ENCODE peak calls at places on chromosomes 6 and 20, in seven cellular contexts. One of them, this sample, is unnamed.

GRCh38 chr6:9507136-9507895 is 907.6 kb downstream of the TFAP2A start:
- DNase-seq in HFFc6: no peak
- DNase-seq in fibroblast of mammary gland: no peak
- DNase-seq in coronary artery: no peak
- DNase-seq in right lobe of liver: no peak
- DNase-seq in left lung: no peak
- DNase-seq in heart left ventricle: no peak
- DNase-seq in this sample: no peak

GRCh38 chr6:129546702-129547101 is 163.3 kb downstream of the ARHGAP18 start:
- DNase-seq in left lung: no peak
- DNase-seq in HFFc6: no peak
- DNase-seq in heart left ventricle: no peak
- DNase-seq in fibroblast of mammary gland: no peak
- DNase-seq in coronary artery: no peak
- DNase-seq in right lobe of liver: no peak
- DNase-seq in this sample: no peak

GRCh38 chr6:31476515-31477139 is 21.3 kb upstream of the MICB start:
- DNase-seq in HFFc6: no peak
- DNase-seq in heart left ventricle: no peak
- DNase-seq in coronary artery: no peak
- DNase-seq in right lobe of liver: no peak
- DNase-seq in left lung: no peak
- DNase-seq in fibroblast of mammary gland: no peak
- DNase-seq in this sample: no peak

GRCh38 chr20:32474967-32475819 is 109.9 kb downstream of the NOL4L start:
- DNase-seq in heart left ventricle: peak
- DNase-seq in HFFc6: peak
- DNase-seq in right lobe of liver: peak
- DNase-seq in coronary artery: peak
- DNase-seq in fibroblast of mammary gland: peak
- DNase-seq in left lung: peak
- DNase-seq in this sample: peak

GRCh38 chr6:14089224-14089623 is 28.3 kb upstream of the CD83 start:
- DNase-seq in left lung: no peak
- DNase-seq in coronary artery: no peak
- DNase-seq in HFFc6: no peak
- DNase-seq in fibroblast of mammary gland: no peak
- DNase-seq in right lobe of liver: no peak
- DNase-seq in heart left ventricle: no peak
- DNase-seq in this sample: no peak

GRCh38 chr6:52360028-52360427 is 1.9 kb upstream of the PAQR8 start:
- DNase-seq in HFFc6: no peak
- DNase-seq in left lung: no peak
- DNase-seq in heart left ventricle: no peak
- DNase-seq in right lobe of liver: no peak
- DNase-seq in coronary artery: no peak
- DNase-seq in fibroblast of mammary gland: no peak
- DNase-seq in this sample: no peak

GRCh38 chr6:2231438-2231837 is 14.0 kb downstream of the GMDS start:
- DNase-seq in HFFc6: no peak
- DNase-seq in left lung: no peak
- DNase-seq in coronary artery: no peak
- DNase-seq in right lobe of liver: no peak
- DNase-seq in heart left ventricle: no peak
- DNase-seq in fibroblast of mammary gland: peak
- DNase-seq in this sample: no peak

GRCh38 chr6:45278367-45278766 is 49.8 kb upstream of the RUNX2 start:
- DNase-seq in fibroblast of mammary gland: peak
- DNase-seq in coronary artery: no peak
- DNase-seq in HFFc6: no peak
- DNase-seq in heart left ventricle: no peak
- DNase-seq in right lobe of liver: no peak
- DNase-seq in left lung: no peak
- DNase-seq in this sample: no peak

GRCh38 chr6:13916230-13916944 is 8.4 kb upstream of the RNF182 start:
- DNase-seq in coronary artery: no peak
- DNase-seq in fibroblast of mammary gland: peak
- DNase-seq in left lung: no peak
- DNase-seq in heart left ventricle: no peak
- DNase-seq in HFFc6: peak
- DNase-seq in right lobe of liver: no peak
- DNase-seq in this sample: no peak

GRCh38 chr6:50270427-50270826 is 220.7 kb upstream of the DEFB112 start:
- DNase-seq in heart left ventricle: no peak
- DNase-seq in left lung: no peak
- DNase-seq in HFFc6: no peak
- DNase-seq in coronary artery: no peak
- DNase-seq in fibroblast of mammary gland: no peak
- DNase-seq in right lobe of liver: no peak
- DNase-seq in this sample: no peak

GRCh38 chr20:40457404-40457803 is 231.6 kb downstream of the MAFB start:
- DNase-seq in left lung: no peak
- DNase-seq in HFFc6: no peak
- DNase-seq in coronary artery: no peak
- DNase-seq in right lobe of liver: no peak
- DNase-seq in heart left ventricle: no peak
- DNase-seq in fibroblast of mammary gland: no peak
- DNase-seq in this sample: no peak

GRCh38 chr6:15483060-15483459 is 179.8 kb downstream of the DTNBP1 start:
- DNase-seq in fibroblast of mammary gland: peak
- DNase-seq in HFFc6: no peak
- DNase-seq in right lobe of liver: no peak
- DNase-seq in left lung: no peak
- DNase-seq in heart left ventricle: no peak
- DNase-seq in coronary artery: no peak
- DNase-seq in this sample: no peak

GRCh38 chr6:47701374-47701773 is 3.0 kb downstream of the ADGRF4 start:
- DNase-seq in HFFc6: no peak
- DNase-seq in coronary artery: no peak
- DNase-seq in right lobe of liver: no peak
- DNase-seq in fibroblast of mammary gland: no peak
- DNase-seq in left lung: no peak
- DNase-seq in heart left ventricle: no peak
- DNase-seq in this sample: no peak

DNA sequence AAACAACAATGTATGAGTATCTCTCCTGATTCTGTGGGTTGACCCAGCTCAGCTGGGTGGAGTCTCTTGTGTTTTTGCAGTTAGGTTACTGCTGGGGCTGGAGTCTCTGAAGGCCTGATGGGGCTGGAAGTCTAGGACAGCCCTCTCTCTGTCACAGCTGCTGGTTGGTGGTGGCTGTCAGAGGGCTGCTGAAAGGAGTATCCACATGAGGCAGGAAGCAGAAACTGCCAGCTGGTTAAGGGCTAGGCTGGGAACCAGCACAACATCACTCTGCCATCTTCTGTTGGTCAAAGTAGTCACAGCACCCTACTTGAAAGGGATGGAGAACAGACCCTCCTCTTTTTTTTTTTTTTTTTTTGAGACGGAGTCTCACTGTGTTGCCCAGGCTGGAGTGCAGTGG is 10.0 kb upstream of the PACSIN1 start:
- DNase-seq in fibroblast of mammary gland: no peak
- DNase-seq in HFFc6: no peak
- DNase-seq in heart left ventricle: no peak
- DNase-seq in coronary artery: no peak
- DNase-seq in right lobe of liver: no peak
- DNase-seq in left lung: no peak
- DNase-seq in this sample: no peak
- TF ChIP-seq CTCF in fibroblast of mammary gland: no peak
- TF ChIP-seq CTCF in HFFc6: no peak
- TF ChIP-seq CTCF in heart left ventricle: no peak
- TF ChIP-seq CTCF in coronary artery: no peak
- TF ChIP-seq CTCF in right lobe of liver: no peak
- TF ChIP-seq CTCF in left lung: no peak
- TF ChIP-seq CTCF in this sample: no peak

GRCh38 chr6:105091140-105091829 is 88.5 kb downstream of the POPDC3 start:
- DNase-seq in coronary artery: no peak
- DNase-seq in left lung: no peak
- DNase-seq in heart left ventricle: no peak
- DNase-seq in right lobe of liver: no peak
- DNase-seq in HFFc6: no peak
- DNase-seq in fibroblast of mammary gland: no peak
- DNase-seq in this sample: no peak

GRCh38 chr6:105094133-105094640 is 85.6 kb downstream of the POPDC3 start:
- DNase-seq in right lobe of liver: no peak
- DNase-seq in coronary artery: no peak
- DNase-seq in heart left ventricle: no peak
- DNase-seq in HFFc6: no peak
- DNase-seq in fibroblast of mammary gland: no peak
- DNase-seq in left lung: no peak
- DNase-seq in this sample: no peak

GRCh38 chr6:105097288-105097687 is 82.5 kb downstream of the POPDC3 start:
- DNase-seq in coronary artery: no peak
- DNase-seq in heart left ventricle: no peak
- DNase-seq in left lung: peak
- DNase-seq in right lobe of liver: no peak
- DNase-seq in fibroblast of mammary gland: no peak
- DNase-seq in HFFc6: no peak
- DNase-seq in this sample: no peak

GRCh38 chr6:105099371-105099770 is 80.4 kb downstream of the POPDC3 start:
- DNase-seq in coronary artery: no peak
- DNase-seq in heart left ventricle: no peak
- DNase-seq in right lobe of liver: no peak
- DNase-seq in left lung: no peak
- DNase-seq in HFFc6: no peak
- DNase-seq in fibroblast of mammary gland: no peak
- DNase-seq in this sample: no peak

DNA sequence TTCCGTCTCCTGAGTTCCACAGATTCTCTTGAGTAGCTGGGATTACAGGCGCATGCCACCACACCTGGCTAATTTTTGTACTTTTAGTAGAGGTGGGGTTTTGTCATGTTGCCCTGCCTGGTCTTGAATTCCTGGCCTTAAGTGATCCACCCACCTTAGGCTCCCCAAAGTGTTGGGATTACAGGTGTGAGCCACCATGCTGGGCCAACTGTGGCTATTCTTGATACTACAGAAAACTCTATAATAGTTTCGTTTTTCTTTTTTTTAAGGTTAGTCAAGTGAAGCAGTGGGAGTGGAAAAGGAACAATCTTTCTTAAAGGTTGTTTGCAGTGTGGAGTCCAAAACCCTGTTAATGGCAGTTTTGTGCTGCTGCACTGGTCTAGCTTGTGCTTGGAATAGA is 84.7 kb downstream of the POPDC3 start:
- DNase-seq in HFFc6: no peak
- DNase-seq in coronary artery: no peak
- DNase-seq in fibroblast of mammary gland: no peak
- DNase-seq in right lobe of liver: no peak
- DNase-seq in left lung: no peak
- DNase-seq in heart left ventricle: no peak
- DNase-seq in this sample: no peak
- TF ChIP-seq CTCF in HFFc6: no peak
- TF ChIP-seq CTCF in coronary artery: no peak
- TF ChIP-seq CTCF in fibroblast of mammary gland: no peak
- TF ChIP-seq CTCF in right lobe of liver: no peak
- TF ChIP-seq CTCF in left lung: no peak
- TF ChIP-seq CTCF in heart left ventricle: no peak
- TF ChIP-seq CTCF in this sample: no peak

GRCh38 chr6:26521485-26522391 is 16.4 kb upstream of the HMGN4 start:
- DNase-seq in heart left ventricle: peak
- DNase-seq in fibroblast of mammary gland: peak
- DNase-seq in coronary artery: peak
- DNase-seq in left lung: peak
- DNase-seq in right lobe of liver: peak
- DNase-seq in HFFc6: peak
- DNase-seq in this sample: no peak
- TF ChIP-seq CTCF in heart left ventricle: peak
- TF ChIP-seq CTCF in fibroblast of mammary gland: peak
- TF ChIP-seq CTCF in coronary artery: no peak
- TF ChIP-seq CTCF in left lung: no peak
- TF ChIP-seq CTCF in right lobe of liver: peak
- TF ChIP-seq CTCF in HFFc6: peak
- TF ChIP-seq CTCF in this sample: peak

GRCh38 chr6:41733707-41734665 is 1.4 kb downstream of the TFEB start:
- DNase-seq in fibroblast of mammary gland: peak
- DNase-seq in heart left ventricle: peak
- DNase-seq in HFFc6: peak
- DNase-seq in coronary artery: no peak
- DNase-seq in right lobe of liver: peak
- DNase-seq in left lung: peak
- DNase-seq in this sample: peak
- TF ChIP-seq CTCF in fibroblast of mammary gland: no peak
- TF ChIP-seq CTCF in heart left ventricle: no peak
- TF ChIP-seq CTCF in HFFc6: no peak
- TF ChIP-seq CTCF in coronary artery: no peak
- TF ChIP-seq CTCF in right lobe of liver: no peak
- TF ChIP-seq CTCF in left lung: no peak
- TF ChIP-seq CTCF in this sample: no peak

DNA sequence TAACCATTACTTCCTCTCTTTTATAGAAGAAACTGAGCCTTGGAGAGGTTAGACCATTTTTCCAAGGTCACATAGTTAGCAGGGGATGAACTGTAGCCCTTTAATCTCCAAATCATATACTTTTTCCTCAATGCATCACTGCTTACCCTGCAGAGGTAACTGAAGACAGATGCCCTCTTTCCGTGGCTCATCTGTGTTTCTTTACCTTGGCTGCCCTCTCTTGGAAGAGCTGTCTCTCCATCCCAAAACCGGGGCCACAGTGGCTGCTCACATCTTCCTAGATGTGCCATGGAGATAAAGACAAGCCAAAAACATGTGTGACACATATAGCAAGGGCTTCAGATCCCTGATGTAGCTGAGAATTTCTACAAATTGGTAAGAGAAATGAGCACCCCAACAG is 581 bp upstream of the ALDH8A1 start:
- DNase-seq in left lung: no peak
- DNase-seq in heart left ventricle: no peak
- DNase-seq in coronary artery: no peak
- DNase-seq in fibroblast of mammary gland: no peak
- DNase-seq in HFFc6: no peak
- DNase-seq in right lobe of liver: no peak
- DNase-seq in this sample: no peak
- TF ChIP-seq CTCF in left lung: no peak
- TF ChIP-seq CTCF in heart left ventricle: no peak
- TF ChIP-seq CTCF in coronary artery: no peak
- TF ChIP-seq CTCF in fibroblast of mammary gland: no peak
- TF ChIP-seq CTCF in HFFc6: no peak
- TF ChIP-seq CTCF in right lobe of liver: no peak
- TF ChIP-seq CTCF in this sample: no peak

DNA sequence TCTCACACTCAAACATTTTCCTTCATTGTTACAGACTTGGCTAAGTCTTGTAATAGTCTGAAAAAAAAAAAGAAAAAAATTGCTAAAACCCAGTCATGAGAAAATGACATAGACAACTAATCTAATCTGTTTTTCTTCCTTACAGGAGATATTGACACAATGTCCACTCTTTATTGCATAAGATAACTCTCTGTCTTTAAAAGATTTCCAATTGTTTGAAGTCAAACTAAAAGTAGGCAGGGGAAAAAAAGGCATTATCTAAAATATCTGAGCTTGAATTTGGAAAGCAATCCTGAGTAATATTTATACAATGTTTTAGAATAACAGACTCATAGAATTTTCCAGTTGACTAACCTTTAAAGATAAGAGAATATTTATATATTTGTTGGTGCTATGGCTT is 233.0 kb upstream of the CEP162 start:
- DNase-seq in left lung: no peak
- DNase-seq in heart left ventricle: no peak
- DNase-seq in right lobe of liver: no peak
- DNase-seq in HFFc6: no peak
- DNase-seq in coronary artery: no peak
- DNase-seq in fibroblast of mammary gland: no peak
- DNase-seq in this sample: no peak
- TF ChIP-seq CTCF in left lung: no peak
- TF ChIP-seq CTCF in heart left ventricle: no peak
- TF ChIP-seq CTCF in right lobe of liver: no peak
- TF ChIP-seq CTCF in HFFc6: no peak
- TF ChIP-seq CTCF in coronary artery: no peak
- TF ChIP-seq CTCF in fibroblast of mammary gland: no peak
- TF ChIP-seq CTCF in this sample: no peak